ENCODE peak calls at places on chromosomes 1 and 21, in five cellular contexts. One of them, this sample, is unnamed.

GRCh38 chr1:51347398-51348146 is 17.2 kb upstream of the TTC39A start:
- DNase-seq in GM23338: no peak
- DNase-seq in body of pancreas: no peak
- DNase-seq in astrocyte of the cerebellum: no peak
- DNase-seq in foreskin fibroblast: no peak
- DNase-seq in this sample: no peak

GRCh38 chr1:8629241-8630091 is 188.0 kb downstream of the RERE start:
- DNase-seq in GM23338: no peak
- DNase-seq in body of pancreas: no peak
- DNase-seq in astrocyte of the cerebellum: no peak
- DNase-seq in foreskin fibroblast: peak
- DNase-seq in this sample: no peak

GRCh38 chr1:233394860-233395717 is 67.6 kb downstream of the MAP3K21 start:
- DNase-seq in body of pancreas: peak
- DNase-seq in astrocyte of the cerebellum: peak
- DNase-seq in foreskin fibroblast: peak
- DNase-seq in GM23338: peak
- DNase-seq in this sample: peak

GRCh38 chr21:32233055-32233546 is 45.7 kb downstream of the MIS18A start:
- DNase-seq in astrocyte of the cerebellum: peak
- DNase-seq in foreskin fibroblast: no peak
- DNase-seq in GM23338: no peak
- DNase-seq in body of pancreas: no peak
- DNase-seq in this sample: peak

GRCh38 chr21:37763298-37763697 is 153.0 kb downstream of the KCNJ6 start:
- DNase-seq in foreskin fibroblast: no peak
- DNase-seq in astrocyte of the cerebellum: no peak
- DNase-seq in body of pancreas: no peak
- DNase-seq in GM23338: no peak
- DNase-seq in this sample: no peak

GRCh38 chr21:14273736-14274538 is 58.0 kb downstream of the RBM11 start:
- DNase-seq in GM23338: peak
- DNase-seq in astrocyte of the cerebellum: no peak
- DNase-seq in body of pancreas: peak
- DNase-seq in foreskin fibroblast: no peak
- DNase-seq in this sample: no peak

GRCh38 chr1:15668089-15668754 is 15.9 kb upstream of the PLEKHM2 start:
- DNase-seq in astrocyte of the cerebellum: no peak
- DNase-seq in foreskin fibroblast: no peak
- DNase-seq in GM23338: no peak
- DNase-seq in body of pancreas: peak
- DNase-seq in this sample: no peak

GRCh38 chr1:204151562-204152309 is at the start of gene ETNK2:
- DNase-seq in astrocyte of the cerebellum: no peak
- DNase-seq in foreskin fibroblast: peak
- DNase-seq in body of pancreas: peak
- DNase-seq in GM23338: peak
- DNase-seq in this sample: no peak

GRCh38 chr1:183129921-183130675 is 56.0 kb upstream of the LAMC2 start:
- DNase-seq in body of pancreas: peak
- DNase-seq in astrocyte of the cerebellum: no peak
- DNase-seq in foreskin fibroblast: no peak
- DNase-seq in GM23338: no peak
- DNase-seq in this sample: no peak

GRCh38 chr1:31426249-31426922 is 13.4 kb downstream of the SERINC2 start:
- DNase-seq in astrocyte of the cerebellum: no peak
- DNase-seq in foreskin fibroblast: no peak
- DNase-seq in GM23338: no peak
- DNase-seq in body of pancreas: no peak
- DNase-seq in this sample: peak

GRCh38 chr1:39901486-39902120 is at the start of gene MYCL:
- DNase-seq in astrocyte of the cerebellum: no peak
- DNase-seq in foreskin fibroblast: peak
- DNase-seq in body of pancreas: peak
- DNase-seq in GM23338: peak
- DNase-seq in this sample: no peak

GRCh38 chr1:77994117-77994516 is 10.6 kb upstream of the DNAJB4 start:
- DNase-seq in foreskin fibroblast: no peak
- DNase-seq in astrocyte of the cerebellum: no peak
- DNase-seq in body of pancreas: no peak
- DNase-seq in GM23338: no peak
- DNase-seq in this sample: no peak

This sample was measured in renal cortical epithelial cell.